ENCODE peak calls at places on chromosomes 4 and X, in eight cellular contexts. U is memory B cell; O is colonic mucosa; I is IMR-90; W is osteocyte; D is stimulated activated CD4-positive, alpha-beta T cell treated with anti-CD3 and anti-CD28 coated beads, Interleukin-1b, Interleukin-23, amount 100 ng/mL, for 1 hour; Y is HT-29; T is G401. R is an unnamed sample.

GRCh38 chr4:184669251-184669650 is 19.7 kb downstream of the PRIMPOL start:
- DNase-seq in Y (no peak), U (no peak), W (no peak), T (peak; percentile 73), D (no peak), O (no peak), I (no peak), R (no peak)

GRCh38 chrX:44428989-44429627 is 85.6 kb upstream of the EFHC2 start:
- DNase-seq in T (no peak), U (no peak), I (no peak), D (no peak), O (no peak), Y (peak; percentile 71), W (no peak), R (no peak)

GRCh38 chr4:89681219-89681618 is 155.7 kb downstream of the SNCA start:
- DNase-seq in T (no peak), I (no peak), D (no peak), Y (peak; percentile 45), U (no peak), W (no peak), O (no peak), R (no peak)

GRCh38 chr4:118775405-118775804 is 60.5 kb downstream of the SEC24D start:
- DNase-seq in O (no peak), I (no peak), T (no peak), U (no peak), D (no peak), Y (no peak), W (no peak), R (no peak)

GRCh38 chr4:37666625-37667071 is 19.5 kb downstream of the RELL1 start:
- DNase-seq in T (peak; percentile 55), U (no peak), I (peak; percentile 95), O (peak; percentile 54), W (no peak), D (no peak), Y (peak; percentile 86), R (no peak)

GRCh38 chr4:117010695-117011094 is 74.7 kb downstream of the TRAM1L1 start:
- DNase-seq in U (no peak), O (no peak), I (no peak), T (no peak), Y (no peak), D (no peak), W (no peak), R (no peak)

GRCh38 chrX:154441984-154442707 is 1.8 kb upstream of the FAM50A start:
- DNase-seq in Y (peak; percentile 90), W (no peak), I (no peak), U (no peak), D (no peak), T (no peak), O (no peak), R (no peak)

GRCh38 chrX:129522184-129523059 is 868 bp downstream of the SMARCA1 start:
- DNase-seq in O (peak; percentile 37), Y (peak; percentile 54), D (no peak), I (peak; percentile 54), T (peak; percentile 59), U (no peak), W (peak; percentile 87), R (peak; percentile 57)

GRCh38 chr4:120056249-120056648 is 10.4 kb downstream of the MAD2L1 start:
- DNase-seq in Y (peak; percentile 10), W (no peak), D (no peak), T (no peak), O (no peak), U (no peak), I (peak; percentile 70), R (peak; percentile 4)

GRCh38 chr4:3810111-3810680 is 44.0 kb downstream of the ADRA2C start:
- DNase-seq in T (no peak), O (no peak), I (no peak), D (no peak), W (no peak), U (no peak), Y (no peak), R (no peak)

GRCh38 chr4:7761720-7762119 is 177.9 kb downstream of the AFAP1 start:
- DNase-seq in O (peak; percentile 65), Y (peak; percentile 66), T (peak; percentile 50), U (peak; percentile 14), D (peak; percentile 35), I (peak; percentile 34), W (no peak), R (peak; percentile 74)